ENCODE peak calls at places on chromosomes 12 and 14, in seven cellular contexts. W, P, N, H, J, K and G are unnamed samples. For H3K27me3, the result is how much of the 10 kb centered on the place peaks cover.

GRCh38 chr12:119096429-119097202 is 82.1 kb upstream of the HSPB8 start:
- DNase-seq in W (no peak), P (no peak), N (no peak), H (no peak), J (no peak), K (no peak), G (no peak)

GRCh38 chr12:47858511-47859266 is 39.0 kb upstream of the HDAC7 start:
- DNase-seq in W (no peak), P (no peak), N (no peak), H (no peak), J (no peak), K (no peak), G (no peak)

GRCh38 chr14:22824711-22825359 is 4.9 kb upstream of the MRPL52 start:
- DNase-seq in W (peak), P (peak), N (peak), H (no peak), J (peak), K (no peak), G (peak)

GRCh38 chr14:71320734-71321555 is 413.7 kb downstream of the PCNX1 start:
- DNase-seq in W (peak), P (peak), N (peak), H (no peak), J (peak), K (no peak), G (no peak)

GRCh38 chr12:10310926-10311705 is 3.4 kb downstream of the KLRD1 start:
- DNase-seq in W (no peak), P (peak), N (no peak), H (no peak), J (peak), K (no peak), G (no peak)

GRCh38 chr12:53998174-53998899 is 1.6 kb upstream of the HOXC9 start:
- DNase-seq in W (no peak), P (no peak), N (no peak), H (no peak), J (no peak), K (no peak), G (no peak)

GRCh38 chr12:126601184-126602170 is 1536.2 kb downstream of the AACS start:
- DNase-seq in W (no peak), P (no peak), N (no peak), H (no peak), J (no peak), K (no peak), G (no peak)

GRCh38 chr12:13976028-13976584 is 5.3 kb downstream of the GRIN2B start:
- DNase-seq in W (no peak), P (no peak), N (no peak), H (no peak), J (no peak), K (no peak), G (no peak)

GRCh38 chr14:90726656-90727055 is 89.6 kb downstream of the TTC7B start:
- DNase-seq in W (no peak), P (peak), N (no peak), H (no peak), J (peak), K (peak), G (no peak)

GRCh38 chr14:100445436-100446088 is 122.4 kb downstream of the SLC25A47 start:
- DNase-seq in W (no peak), P (no peak), N (no peak), H (no peak), J (no peak), K (no peak), G (no peak)

GRCh38 chr14:50025776-50026175 is 90.6 kb downstream of the VCPKMT start:
- DNase-seq in W (no peak), P (no peak), N (no peak), H (no peak), J (no peak), K (peak), G (no peak)

GRCh38 chr12:87439990-87440827 is 589.0 kb downstream of the C12orf50 start:
- DNase-seq in W (no peak), P (peak), N (no peak), H (no peak), J (peak), K (no peak), G (peak)

GRCh38 chr14:73467800-73468199 is 9.5 kb upstream of the NUMB start:
- DNase-seq in W (no peak), P (peak), N (no peak), H (no peak), J (peak), K (no peak), G (no peak)

GRCh38 chr12:120350576-120351350 is 18.2 kb downstream of the MSI1 start:
- DNase-seq in W (no peak), P (no peak), N (no peak), H (no peak), J (no peak), K (no peak), G (no peak)

GRCh38 chr12:13436182-13436581 is 239.7 kb downstream of the EMP1 start:
- DNase-seq in W (no peak), P (no peak), N (no peak), H (no peak), J (no peak), K (no peak), G (no peak)

GRCh38 chr14:81009339-81009738 is 53.9 kb downstream of the TSHR start:
- DNase-seq in W (no peak), P (no peak), N (no peak), H (no peak), J (no peak), K (no peak), G (no peak)

GRCh38 chr12:3348055-3348454 is 142.9 kb upstream of the PRMT8 start:
- DNase-seq in W (peak), P (no peak), N (no peak), H (no peak), J (no peak), K (no peak), G (no peak)

GRCh38 chr14:44030963-44031362 is 476.1 kb downstream of the FSCB start:
- DNase-seq in W (no peak), P (no peak), N (no peak), H (no peak), J (no peak), K (no peak), G (no peak)

GRCh38 chr12:117098361-117099217 is 627 bp downstream of the TESC start:
- DNase-seq in W (peak), P (no peak), N (no peak), H (no peak), J (no peak), K (no peak), G (no peak)

GRCh38 chr14:75915063-75915462 is 66.7 kb downstream of the TGFB3 start:
- DNase-seq in W (no peak), P (no peak), N (no peak), H (no peak), J (no peak), K (no peak), G (no peak)

GRCh38 chr14:49479432-49479831 is 106.7 kb downstream of the RPS29 start:
- DNase-seq in W (no peak), P (no peak), N (no peak), H (no peak), J (no peak), K (no peak), G (no peak)

GRCh38 chr12:28591831-28592230 is 401.6 kb downstream of the CCDC91 start:
- DNase-seq in W (no peak), P (no peak), N (no peak), H (no peak), J (no peak), K (no peak), G (no peak)

GRCh38 chr12:110590806-110591326 is 7.7 kb upstream of the PPTC7 start:
- DNase-seq in W (no peak), P (no peak), N (no peak), H (peak), J (peak), K (no peak), G (no peak)

GRCh38 chr14:51818748-51819386 is 41.5 kb upstream of the GNG2 start:
- DNase-seq in W (no peak), P (no peak), N (no peak), H (no peak), J (no peak), K (no peak), G (no peak)

GRCh38 chr14:76686646-76687045 is 74.6 kb upstream of the VASH1 start:
- DNase-seq in W (no peak), P (no peak), N (no peak), H (no peak), J (no peak), K (no peak), G (no peak)

GRCh38 chr12:47896633-47897032 is 8.2 kb downstream of the VDR start:
- DNase-seq in W (no peak), P (no peak), N (no peak), H (no peak), J (no peak), K (no peak), G (no peak)

GRCh38 chr12:68557011-68557715 is 53.5 kb upstream of the RAP1B start:
- DNase-seq in W (no peak), P (peak), N (peak), H (no peak), J (peak), K (no peak), G (peak)

GRCh38 chr14:51487848-51488247 is 163.9 kb upstream of the FRMD6 start:
- DNase-seq in W (no peak), P (no peak), N (no peak), H (no peak), J (peak), K (no peak), G (no peak)

GRCh38 chr12:98908866-98909265 is 263.8 kb downstream of the APAF1 start:
- DNase-seq in W (no peak), P (no peak), N (no peak), H (no peak), J (no peak), K (no peak), G (no peak)

DNA sequence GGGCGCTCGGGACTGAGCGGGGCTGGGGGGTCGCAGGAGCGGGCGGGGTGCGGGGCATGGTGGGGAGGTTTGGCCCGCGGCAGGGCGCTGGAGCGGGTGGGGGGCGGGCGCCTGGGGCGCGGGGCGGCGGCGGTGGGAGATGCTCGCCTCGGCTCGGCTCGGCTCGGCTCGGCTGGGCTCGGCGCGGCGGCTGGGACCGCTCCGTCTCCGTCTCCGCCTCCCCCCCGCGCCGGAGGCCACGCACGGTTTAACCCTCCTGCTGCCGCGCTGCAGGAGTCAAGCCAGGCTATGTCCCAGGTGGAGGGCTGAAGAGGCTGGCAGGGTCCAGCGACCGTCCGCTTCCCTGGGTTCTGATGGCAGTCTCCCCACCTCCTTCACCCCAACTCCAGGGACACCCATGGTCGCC is at the start of gene PIANP:
- DNase-seq in W (peak), P (no peak), N (no peak), H (no peak), J (peak), K (no peak), G (no peak)
- H3K27me3 ChIP-seq in W (under half), P (under half), N (half or more), H (under half), J (under half), K (half or more), G (under half)

GRCh38 chr14:99274346-99275221 is 2.6 kb upstream of the BCL11B start:
- DNase-seq in W (no peak), P (peak), N (peak), H (peak), J (peak), K (no peak), G (no peak)

GRCh38 chr14:99276482-99276881 is 4.5 kb upstream of the BCL11B start:
- DNase-seq in W (no peak), P (no peak), N (no peak), H (no peak), J (no peak), K (no peak), G (no peak)

GRCh38 chr14:99273025-99273723 is 1.2 kb upstream of the BCL11B start:
- DNase-seq in W (no peak), P (no peak), N (no peak), H (no peak), J (peak), K (no peak), G (no peak)

GRCh38 chr14:99273724-99274345 is 1.8 kb upstream of the BCL11B start:
- DNase-seq in W (no peak), P (no peak), N (no peak), H (no peak), J (peak), K (no peak), G (no peak)

DNA sequence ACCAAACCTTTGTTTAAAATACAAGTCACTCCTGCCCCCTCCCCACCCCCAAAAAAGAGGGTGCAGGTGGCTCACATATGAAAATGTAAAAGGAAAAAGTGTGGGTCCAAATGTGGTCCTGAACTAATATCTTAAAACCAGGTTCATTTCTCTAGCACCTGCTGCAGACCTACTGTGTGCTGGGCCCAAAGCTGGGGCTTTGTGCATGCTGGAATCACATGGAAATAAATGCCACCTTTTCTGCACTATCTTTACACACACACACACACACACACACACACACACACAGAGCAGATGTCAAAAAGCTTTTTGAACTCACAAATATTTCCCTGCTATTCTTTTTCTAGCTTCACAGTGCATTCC is 3.2 kb upstream of the BCL11B start:
- DNase-seq in W (no peak), P (no peak), N (no peak), H (no peak), J (no peak), K (no peak), G (no peak)
- H3K4me3 ChIP-seq in W (no peak), P (no peak), N (no peak), H (no peak), J (no peak), K (no peak), G (no peak)

DNA sequence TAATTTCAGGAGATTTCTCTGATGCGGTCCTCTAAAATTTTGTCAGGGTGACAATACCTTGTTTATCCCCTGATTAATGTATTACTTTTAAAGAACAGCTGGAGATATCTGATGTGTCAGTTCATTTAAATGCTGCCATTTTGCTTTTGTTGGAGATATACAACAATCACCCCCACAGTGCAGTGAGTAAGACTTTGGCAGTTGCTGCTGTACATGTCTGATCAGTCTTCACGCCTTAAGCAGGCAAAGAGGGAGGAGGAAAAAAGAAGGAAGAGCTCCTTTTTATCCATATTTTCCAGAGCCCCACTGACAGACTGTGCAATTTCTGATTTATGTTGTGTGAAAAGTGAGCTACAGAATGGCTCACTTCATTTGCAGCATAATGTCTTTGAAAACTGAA is 319.7 kb upstream of the LRIG3 start:
- DNase-seq in W (no peak), P (no peak), N (no peak), H (no peak), J (no peak), K (no peak), G (no peak)
- H3K27me3 ChIP-seq in W (under half), P (under half), N (under half), H (under half), J (under half), K (under half), G (under half)

GRCh38 chr12:46219892-46220655 is 48.8 kb downstream of the SLC38A1 start:
- DNase-seq in W (no peak), P (peak), N (peak), H (no peak), J (peak), K (no peak), G (peak)

GRCh38 chr12:46218509-46219095 is 50.2 kb downstream of the SLC38A1 start:
- DNase-seq in W (no peak), P (no peak), N (no peak), H (no peak), J (no peak), K (no peak), G (no peak)

GRCh38 chr12:46219147-46219891 is 49.5 kb downstream of the SLC38A1 start:
- DNase-seq in W (no peak), P (no peak), N (no peak), H (no peak), J (no peak), K (no peak), G (no peak)

GRCh38 chr12:46214668-46215429 is 54.0 kb downstream of the SLC38A1 start:
- DNase-seq in W (no peak), P (no peak), N (no peak), H (no peak), J (no peak), K (no peak), G (no peak)

DNA sequence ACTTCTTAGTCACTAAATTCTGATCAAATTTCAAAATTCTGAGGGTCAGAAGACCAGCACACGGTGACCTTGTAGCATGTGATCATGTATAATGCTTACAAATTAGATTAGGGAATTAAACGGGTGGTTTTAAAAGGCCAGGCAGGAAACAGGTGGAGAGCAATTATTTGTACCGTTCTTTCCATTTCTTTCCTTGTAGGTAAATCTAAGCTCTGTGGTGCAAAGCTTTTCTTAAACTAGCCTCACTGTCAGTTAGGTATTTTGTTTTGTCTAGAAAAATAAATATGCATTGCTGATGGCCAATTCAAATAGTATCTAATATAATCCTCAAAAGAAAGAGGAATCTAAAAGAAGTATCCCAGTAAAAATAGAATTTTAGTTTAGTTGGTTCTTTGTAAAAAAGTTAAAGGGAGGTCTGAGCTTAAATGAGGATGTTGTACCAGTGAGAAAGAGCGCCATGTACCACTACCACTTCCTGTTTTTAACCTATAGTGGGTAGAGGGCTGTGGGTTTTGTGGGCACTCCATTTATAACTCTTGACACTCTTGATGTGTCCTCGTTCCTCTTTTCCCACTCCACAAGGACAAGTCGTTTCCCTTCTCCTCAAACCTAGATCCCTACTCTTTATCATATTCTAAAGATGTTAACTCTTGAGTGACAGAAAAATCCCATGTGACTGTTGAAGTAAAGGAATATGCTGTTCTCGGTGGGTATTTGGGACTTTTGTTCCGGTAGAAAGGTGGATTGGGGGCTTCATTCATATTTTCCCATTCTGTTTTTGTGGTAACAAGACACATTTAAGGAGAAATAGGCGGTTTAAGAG is 50.9 kb downstream of the SLC38A1 start:
- DNase-seq in W (no peak), P (no peak), N (no peak), H (peak), J (no peak), K (peak), G (no peak)
- H3K4me3 ChIP-seq in W (no peak), P (no peak), N (no peak), H (no peak), J (no peak), K (no peak), G (no peak)

GRCh38 chr14:38502241-38502640 is 246.3 kb upstream of the CLEC14A start:
- DNase-seq in W (no peak), P (no peak), N (no peak), H (no peak), J (no peak), K (no peak), G (no peak)
- H3K27me3 ChIP-seq in W (under half), P (under half), N (under half), H (under half), J (under half), K (under half), G (under half)

GRCh38 chr12:27564612-27565213 is 40.7 kb downstream of the PPFIBP1 start:
- DNase-seq in W (no peak), P (no peak), N (peak), H (no peak), J (no peak), K (no peak), G (no peak)
- H3K4me3 ChIP-seq in W (no peak), P (no peak), N (no peak), H (no peak), J (no peak), K (no peak), G (no peak)

GRCh38 chr14:58638231-58639205 is 756 bp downstream of the DACT1 start:
- DNase-seq in W (peak), P (no peak), N (peak), H (no peak), J (peak), K (no peak), G (no peak)
- H3K27me3 ChIP-seq in W (under half), P (under half), N (under half), H (under half), J (under half), K (under half), G (under half)